ENCODE peak calls at places on chromosomes 6 and 20, in seven cellular contexts. W is transverse colon, A is stomach, B is suprapubic skin, H is spleen, K is kidney, N is psoas muscle. D is an unnamed sample. For H3K4me1, the result is how much of the 10 kb centered on the place peaks cover.

GRCh38 chr6:145349950-145350510 is 385.3 kb downstream of the EPM2A start:
- DNase-seq in W (no peak), A (no peak), B (no peak), H (no peak), K (no peak), N (no peak), D (no peak)

GRCh38 chr6:124964764-124965105 is 2.5 kb downstream of the RNF217 start:
- DNase-seq in W (no peak), A (no peak), B (no peak), H (no peak), K (no peak), N (no peak), D (peak)

GRCh38 chr20:38787870-38788269 is 17.6 kb upstream of the PPP1R16B start:
- DNase-seq in W (no peak), A (no peak), B (no peak), H (no peak), K (no peak), N (no peak), D (no peak)

GRCh38 chr20:45798935-45799642 is 7.3 kb downstream of the DNTTIP1 start:
- DNase-seq in W (peak), A (peak), B (no peak), H (no peak), K (no peak), N (no peak), D (peak)

GRCh38 chr6:133756046-133756445 is 132.9 kb upstream of the TCF21 start:
- DNase-seq in W (no peak), A (no peak), B (no peak), H (no peak), K (no peak), N (no peak), D (no peak)

GRCh38 chr6:125868996-125869395 is 78.2 kb downstream of the NCOA7 start:
- DNase-seq in W (no peak), A (no peak), B (no peak), H (no peak), K (peak), N (peak), D (no peak)

GRCh38 chr6:119342430-119342829 is 7.1 kb downstream of the MAN1A1 start:
- DNase-seq in W (no peak), A (no peak), B (no peak), H (no peak), K (no peak), N (no peak), D (no peak)

GRCh38 chr6:74368746-74369145 is 672.7 kb downstream of the CD109 start:
- DNase-seq in W (no peak), A (no peak), B (no peak), H (no peak), K (no peak), N (no peak), D (no peak)

GRCh38 chr6:124963416-124964083 is 1.3 kb downstream of the RNF217 start:
- DNase-seq in W (no peak), A (no peak), B (no peak), H (no peak), K (no peak), N (peak), D (peak)

GRCh38 chr6:163311830-163312229 is 102.7 kb upstream of the QKI start:
- DNase-seq in W (no peak), A (no peak), B (no peak), H (no peak), K (no peak), N (no peak), D (peak)

GRCh38 chr6:116386581-116387299 is 16.0 kb downstream of the DSE start:
- DNase-seq in W (no peak), A (no peak), B (no peak), H (no peak), K (no peak), N (no peak), D (no peak)

GRCh38 chr6:104525677-104526322 is 333.9 kb downstream of the HACE1 start:
- DNase-seq in W (peak), A (peak), B (peak), H (peak), K (peak), N (peak), D (peak)

GRCh38 chr6:111477481-111477938 is 5.5 kb downstream of the REV3L start:
- DNase-seq in W (no peak), A (no peak), B (no peak), H (no peak), K (no peak), N (no peak), D (peak)

GRCh38 chr6:128515550-128516513 is 4.6 kb downstream of the PTPRK start:
- DNase-seq in W (no peak), A (no peak), B (no peak), H (no peak), K (no peak), N (no peak), D (no peak)

GRCh38 chr6:89208551-89208950 is 8.6 kb downstream of the GABRR1 start:
- DNase-seq in W (no peak), A (no peak), B (no peak), H (no peak), K (no peak), N (no peak), D (no peak)

GRCh38 chr6:63640062-63640461 is 4.5 kb downstream of the PHF3 start:
- DNase-seq in W (no peak), A (no peak), B (no peak), H (no peak), K (no peak), N (no peak), D (no peak)

GRCh38 chr6:13559251-13559650 is 15.2 kb upstream of the SIRT5 start:
- DNase-seq in W (no peak), A (no peak), B (no peak), H (no peak), K (no peak), N (no peak), D (no peak)

GRCh38 chr6:125598422-125598821 is 151.0 kb upstream of the HEY2 start:
- DNase-seq in W (peak), A (no peak), B (peak), H (no peak), K (peak), N (peak), D (no peak)

GRCh38 chr6:161019324-161019839 is 27.8 kb downstream of the MAP3K4 start:
- DNase-seq in W (no peak), A (no peak), B (no peak), H (no peak), K (no peak), N (no peak), D (no peak)

GRCh38 chr6:9647599-9647998 is 767.3 kb downstream of the TFAP2A start:
- DNase-seq in W (no peak), A (no peak), B (no peak), H (no peak), K (no peak), N (no peak), D (no peak)

GRCh38 chr6:27188206-27188884 is 59.2 kb upstream of the PRSS16 start:
- DNase-seq in W (peak), A (peak), B (no peak), H (peak), K (no peak), N (peak), D (peak)

GRCh38 chr6:54602591-54602990 is 244.0 kb upstream of the FAM83B start:
- DNase-seq in W (no peak), A (no peak), B (no peak), H (peak), K (no peak), N (no peak), D (no peak)

GRCh38 chr6:41021832-41022231 is 17.2 kb downstream of the UNC5CL start:
- DNase-seq in W (no peak), A (no peak), B (no peak), H (no peak), K (no peak), N (no peak), D (peak)

GRCh38 chr20:1319462-1319861 is 9.5 kb downstream of the SDCBP2 start:
- DNase-seq in W (no peak), A (no peak), B (no peak), H (peak), K (no peak), N (no peak), D (no peak)

GRCh38 chr20:2451939-2452732 is 18.5 kb downstream of the SNRPB start:
- DNase-seq in W (peak), A (peak), B (peak), H (no peak), K (no peak), N (peak), D (peak)

GRCh38 chr6:137094411-137095008 is 49.7 kb upstream of the IL20RA start:
- DNase-seq in W (peak), A (peak), B (peak), H (no peak), K (no peak), N (peak), D (peak)

GRCh38 chr20:32749914-32750637 is 6.8 kb upstream of the COMMD7 start:
- DNase-seq in W (no peak), A (no peak), B (no peak), H (no peak), K (no peak), N (no peak), D (no peak)

GRCh38 chr6:161922631-161923119 is 648.8 kb upstream of the AGPAT4 start:
- DNase-seq in W (peak), A (peak), B (no peak), H (no peak), K (no peak), N (peak), D (peak)

GRCh38 chr20:48697845-48698491 is 129.8 kb downstream of the PREX1 start:
- DNase-seq in W (peak), A (peak), B (no peak), H (peak), K (peak), N (peak), D (peak)
- H3K27ac ChIP-seq in W (no peak), A (peak), B (no peak), H (peak), K (peak), N (no peak), D (peak)

DNA sequence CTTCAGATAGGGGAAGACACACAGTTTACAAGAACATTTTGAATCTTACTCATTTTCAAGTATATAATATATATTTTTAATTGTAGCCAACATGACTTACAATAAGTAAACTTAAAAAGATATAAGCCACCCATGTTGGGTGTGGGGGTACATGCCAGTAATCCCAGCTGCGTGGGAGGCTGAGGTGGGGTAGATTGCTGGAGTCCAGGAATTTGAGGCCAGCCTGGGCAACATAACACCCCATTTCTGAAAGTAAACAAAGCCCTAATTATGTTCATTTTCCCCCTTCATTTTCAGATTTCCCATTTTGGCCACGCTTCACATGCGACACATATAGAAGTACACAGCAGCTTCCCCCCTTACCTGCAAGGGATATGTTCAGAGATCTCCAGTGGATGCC is 30.5 kb downstream of the SERPINB6 start:
- DNase-seq in W (no peak), A (no peak), B (no peak), H (no peak), K (no peak), N (no peak), D (no peak)
- TF ChIP-seq CTCF in W (no peak), A (no peak), B (no peak), H (no peak), K (no peak), N (no peak), D (no peak)

DNA sequence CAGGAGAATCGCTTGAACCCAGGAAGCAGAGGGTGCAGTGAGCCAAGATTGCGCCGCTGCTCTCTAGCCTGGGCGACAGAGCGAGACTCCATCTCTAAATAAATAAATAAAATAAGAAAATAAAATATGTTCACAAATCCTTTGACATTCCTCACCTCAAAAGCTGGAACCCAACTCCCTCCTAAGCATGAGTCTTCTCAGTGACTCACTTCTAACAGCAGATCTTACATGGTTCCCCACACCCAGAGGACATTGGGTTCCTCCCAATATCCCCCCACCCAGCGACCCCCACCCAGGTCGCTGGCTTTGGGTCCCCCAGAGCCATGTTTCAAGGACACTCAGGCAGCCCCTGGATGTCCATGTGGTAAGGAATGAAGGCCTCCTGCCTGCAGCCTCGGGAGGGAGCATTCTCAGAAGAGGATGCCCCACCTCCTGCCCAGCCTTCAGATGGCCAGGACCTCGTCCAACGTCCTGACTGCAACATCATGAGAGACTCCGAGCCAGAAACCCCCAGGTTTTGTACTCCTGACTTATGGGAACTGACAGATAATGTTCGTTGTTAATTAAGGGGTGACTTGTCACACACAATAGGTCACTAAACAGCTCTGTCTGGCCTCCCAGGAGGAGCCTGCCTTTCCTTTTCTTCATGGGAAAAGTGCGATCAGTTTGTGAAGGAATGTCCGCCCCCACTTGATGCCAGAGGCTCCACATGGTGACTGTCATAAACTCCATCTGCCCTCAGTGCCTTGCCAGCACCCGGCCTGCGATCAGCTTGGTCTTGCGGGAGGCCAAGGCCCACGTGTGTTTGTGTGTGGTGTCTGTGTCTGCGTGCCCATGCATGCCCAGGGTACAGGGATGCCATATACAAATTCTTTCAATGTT is 10.1 kb upstream of the GMEB2 start:
- DNase-seq in W (no peak), A (no peak), B (no peak), H (no peak), K (no peak), N (no peak), D (no peak)
- H3K4me1 ChIP-seq in W (under half), A (under half), B (under half), H (half or more), K (under half), N (under half), D (under half)

DNA sequence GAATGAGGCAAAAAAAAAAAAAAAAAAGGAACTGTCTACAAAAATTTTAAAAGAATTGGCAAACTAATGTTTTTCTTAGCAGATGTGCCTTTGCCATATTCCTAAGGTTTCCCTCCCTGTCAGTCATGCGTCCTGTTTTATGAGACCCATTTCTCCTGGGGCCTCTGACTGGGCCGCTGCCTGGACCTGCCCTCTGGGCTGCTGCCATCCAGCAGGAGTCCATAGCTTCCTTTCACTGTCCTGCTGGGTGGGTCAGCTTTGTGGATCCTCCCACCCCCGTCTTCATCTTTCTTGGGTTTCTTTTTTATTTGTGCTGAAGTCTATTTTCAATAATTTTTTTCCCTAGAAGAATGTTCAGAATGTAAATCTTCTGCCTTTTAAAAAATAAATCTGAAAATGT is 110.8 kb upstream of the SCP2D1 start:
- DNase-seq in W (no peak), A (no peak), B (no peak), H (no peak), K (no peak), N (peak), D (no peak)
- H3K27ac ChIP-seq in W (no peak), A (no peak), B (no peak), H (no peak), K (no peak), N (no peak), D (no peak)

DNA sequence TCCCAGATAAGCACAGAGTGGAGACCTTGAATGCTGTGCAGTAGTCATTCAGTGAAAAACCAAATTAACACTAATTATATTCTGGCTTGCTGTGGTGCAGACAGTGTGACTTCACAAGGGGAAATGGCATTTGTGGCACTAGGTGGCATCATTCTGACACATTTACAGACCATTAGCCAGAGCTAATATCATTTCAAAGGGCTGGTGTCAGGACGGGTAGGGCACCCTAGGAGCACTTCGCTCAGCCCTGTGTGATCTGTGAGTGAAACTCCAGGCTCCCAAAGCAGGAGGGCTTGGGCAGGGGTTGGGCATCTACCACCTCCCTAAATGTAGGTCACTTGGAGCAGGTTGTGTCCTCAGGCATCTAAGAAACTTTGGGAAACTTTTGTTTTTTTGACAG is 555.8 kb downstream of the PKHD1 start:
- DNase-seq in W (no peak), A (no peak), B (no peak), H (no peak), K (no peak), N (no peak), D (no peak)
- TF ChIP-seq CTCF in W (no peak), A (no peak), B (no peak), H (no peak), K (no peak), N (no peak), D (no peak)

GRCh38 chr6:30889138-30889885 is 5.0 kb downstream of the DDR1 start:
- DNase-seq in W (no peak), A (no peak), B (no peak), H (peak), K (no peak), N (no peak), D (no peak)
- H3K4me1 ChIP-seq in W (under half), A (under half), B (half or more), H (under half), K (under half), N (under half), D (under half)

DNA sequence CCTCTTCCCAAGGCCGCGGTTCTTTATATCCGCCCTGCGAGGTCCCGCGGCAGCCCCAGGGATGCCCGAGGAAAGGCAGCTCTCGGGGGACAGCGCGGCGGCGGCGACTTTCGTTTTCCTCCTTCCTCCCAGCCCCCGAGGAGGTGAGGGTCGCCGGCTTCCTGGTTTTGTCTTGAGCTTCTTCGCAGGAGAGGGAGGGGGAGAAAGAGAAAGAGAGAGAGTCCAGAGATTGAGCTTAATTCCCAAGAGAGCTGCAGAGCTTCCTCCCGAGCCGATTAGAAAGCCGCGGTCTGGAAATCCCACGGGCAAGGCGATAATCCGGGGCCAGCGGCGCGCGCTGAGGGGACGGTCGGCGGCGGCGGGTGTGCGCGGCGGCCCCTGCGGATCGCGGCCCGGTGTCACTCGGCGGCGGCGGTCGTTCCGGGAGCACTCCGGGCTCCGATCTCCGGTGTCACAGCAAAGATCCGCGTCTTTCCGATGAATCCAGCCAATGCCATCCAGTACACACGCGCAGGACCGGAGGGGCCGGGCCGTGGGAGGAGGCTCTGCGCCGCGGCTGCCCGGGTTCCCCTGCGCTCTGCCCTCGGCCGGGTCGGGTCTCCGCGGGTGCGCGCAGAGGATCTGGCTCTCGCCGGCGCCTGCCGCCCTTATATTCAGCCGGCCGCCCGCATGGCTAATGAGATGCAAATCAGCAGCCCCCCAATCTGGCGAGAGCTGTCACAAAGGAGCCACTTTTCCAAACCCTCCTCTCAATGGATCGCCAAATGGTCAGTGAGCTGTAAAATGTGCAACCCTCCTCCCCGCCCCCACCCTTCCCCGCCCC is at the start of gene DLL1:
- DNase-seq in W (peak), A (peak), B (no peak), H (peak), K (peak), N (peak), D (no peak)
- H3K27ac ChIP-seq in W (peak), A (peak), B (peak), H (peak), K (peak), N (peak), D (no peak)

DNA sequence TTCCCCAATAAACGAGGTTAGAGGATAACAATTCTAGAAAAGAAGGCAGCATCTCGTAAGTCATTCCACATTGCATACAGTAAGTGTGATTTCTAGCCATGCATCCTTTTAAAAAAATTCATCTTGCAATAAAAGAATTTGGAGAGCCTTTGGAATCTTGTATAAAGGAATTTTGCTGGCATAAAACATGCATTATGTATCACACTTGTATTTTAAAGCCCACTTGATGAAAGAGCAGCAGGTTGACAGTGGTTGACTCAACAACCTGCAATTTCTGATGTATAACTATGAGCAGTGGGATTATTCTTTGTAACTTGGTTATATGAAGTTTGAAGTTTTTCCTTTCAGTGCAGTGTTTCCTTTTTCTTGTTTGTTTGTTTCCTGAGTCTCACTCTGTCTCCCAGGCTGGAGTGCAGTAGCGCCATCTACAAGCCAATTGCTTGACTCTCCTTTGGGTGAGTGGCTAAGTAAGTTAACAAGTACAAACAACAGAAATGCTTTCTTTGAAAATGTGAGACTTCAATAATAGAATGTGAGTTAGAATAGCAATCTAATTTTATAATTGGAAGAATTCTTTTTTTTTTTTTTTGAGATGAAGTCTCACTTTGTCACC is 39.9 kb downstream of the JARID2 start:
- DNase-seq in W (no peak), A (no peak), B (no peak), H (no peak), K (no peak), N (no peak), D (peak)
- TF ChIP-seq CTCF in W (no peak), A (no peak), B (no peak), H (no peak), K (no peak), N (no peak), D (no peak)